ENCODE peak calls at places on chromosomes 5 and 9, in nine cellular contexts. G is substantia nigra; M is HCEC 1CT; I is H54; K is activated CD4-positive, alpha-beta memory T cell treated with anti-CD3 and anti-CD28 coated beads, Interleukin-2, amount 10 ng/mL, durations not matched to agents 7 days and 5 days; F is tibial nerve; E is ELF-1; C is Kasumi-1; H is ACHN. X is an unnamed sample.

GRCh38 chr5:5726401-5726800 is 303.9 kb downstream of the ICE1 start:
- DNase-seq in M (no peak), I (no peak), C (no peak), E (no peak), G (no peak), F (no peak), H (no peak), K (no peak), X (no peak)

GRCh38 chr5:170971-171800 is 20.1 kb upstream of the LRRC14B start:
- DNase-seq in K (no peak), M (no peak), E (no peak), H (no peak), C (no peak), G (no peak), I (no peak), F (no peak), X (no peak)

GRCh38 chr5:126410623-126411022 is 12.6 kb upstream of the GRAMD2B start:
- DNase-seq in H (no peak), C (no peak), G (no peak), K (no peak), F (no peak), M (no peak), E (no peak), I (no peak), X (no peak)

GRCh38 chr9:107224252-107224651 is 58.8 kb upstream of the RAD23B start:
- DNase-seq in M (no peak), E (no peak), C (no peak), H (no peak), G (no peak), F (no peak), K (no peak), I (no peak), X (no peak)

GRCh38 chr5:32586251-32586642 is 890 bp downstream of the SUB1 start:
- DNase-seq in C (no peak), F (no peak), E (no peak), H (no peak), G (no peak), K (no peak), I (no peak), M (no peak), X (no peak)

GRCh38 chr9:72402744-72403143 is 37.7 kb upstream of the ZFAND5 start:
- DNase-seq in H (no peak), K (no peak), I (no peak), M (no peak), G (no peak), E (no peak), F (no peak), C (no peak), X (no peak)

GRCh38 chr9:136947955-136948510 is 3.0 kb downstream of the C8G start:
- DNase-seq in M (no peak), I (no peak), C (no peak), E (peak; percentile 76), G (peak; percentile 47), H (peak; percentile 30), K (no peak), F (no peak), X (peak; percentile 38)

GRCh38 chr9:126347911-126348760 is 21.5 kb downstream of the MVB12B start:
- DNase-seq in K (no peak), C (peak; percentile 37), I (no peak), M (no peak), H (no peak), E (peak; percentile 81), F (no peak), G (no peak), X (no peak)

GRCh38 chr5:159452480-159453167 is 122.3 kb upstream of the IL12B start:
- DNase-seq in K (no peak), E (no peak), M (no peak), F (no peak), I (no peak), H (no peak), G (no peak), C (no peak), X (no peak)

GRCh38 chr5:72508241-72509170 is 1.3 kb upstream of the ZNF366 start:
- DNase-seq in I (no peak), C (peak; percentile 80), E (no peak), M (no peak), G (no peak), K (no peak), H (no peak), F (no peak), X (no peak)

GRCh38 chr5:11504794-11505193 is 399.5 kb downstream of the CTNND2 start:
- DNase-seq in F (no peak), C (no peak), H (no peak), M (peak; percentile 2), G (no peak), E (peak; percentile 51), I (peak; percentile 9), K (no peak), X (peak; percentile 31)

GRCh38 chr5:172878585-172879433 is 44.8 kb downstream of the ERGIC1 start:
- DNase-seq in F (no peak), E (no peak), I (no peak), G (no peak), C (no peak), M (no peak), K (no peak), H (no peak), X (no peak)

GRCh38 chr9:136542246-136543041 is 3.4 kb downstream of the NOTCH1 start:
- DNase-seq in H (no peak), E (no peak), K (no peak), M (no peak), C (no peak), G (no peak), F (no peak), I (no peak), X (no peak)

GRCh38 chr5:79702606-79703380 is 13.2 kb downstream of the CMYA5 start:
- DNase-seq in G (no peak), H (peak; percentile 4), E (peak; percentile 17), M (peak; percentile 70), F (no peak), C (peak; percentile 69), K (peak; percentile 25), I (no peak), X (no peak)

GRCh38 chr9:33374634-33375237 is 27.6 kb downstream of the AQP7 start:
- DNase-seq in H (peak; percentile 73), G (no peak), E (peak; percentile 94), M (peak; percentile 63), I (peak; percentile 39), F (peak; percentile 87), C (peak; percentile 81), K (peak; percentile 70), X (peak; percentile 51)